ENCODE peak calls at places on chromosomes 6 and 20, in four cellular contexts. N is naive thymus-derived CD4-positive, alpha-beta T cell; G is endothelial cell of umbilical vein; U is astrocyte. E is an unnamed sample.

GRCh38 chr6:159609813-159610212 is 83.2 kb downstream of the SOD2 start:
- DNase-seq in U (no peak), N (no peak), G (no peak), E (peak; percentile 3)

GRCh38 chr6:131937703-131938631 is 13.2 kb downstream of the CCN2 start:
- DNase-seq in G (peak; percentile 8), N (no peak), U (peak; percentile 45), E (peak; percentile 63)

GRCh38 chr6:53979468-53980067 is 131.7 kb upstream of the MLIP start:
- DNase-seq in U (peak; percentile 15), N (peak; percentile 15), G (peak; percentile 64), E (no peak)

GRCh38 chr6:44166591-44167184 is 8.1 kb downstream of the CAPN11 start:
- DNase-seq in U (no peak), N (no peak), G (no peak), E (no peak)

GRCh38 chr6:19734519-19734918 is 102.7 kb upstream of the ID4 start:
- DNase-seq in U (peak; percentile 35), N (no peak), G (no peak), E (no peak)

GRCh38 chr6:63560806-63561672 is 11.2 kb upstream of the LOC128125822 start:
- DNase-seq in N (no peak), U (peak; percentile 38), G (no peak), E (peak; percentile 58)

GRCh38 chr6:79079425-79080130 is 1.5 kb upstream of the PHIP start:
- DNase-seq in G (peak; percentile 49), N (no peak), U (peak; percentile 27), E (peak; percentile 45)

GRCh38 chr6:7691675-7692452 is 34.0 kb upstream of the BMP6 start:
- DNase-seq in G (peak; percentile 69), N (no peak), U (peak; percentile 60), E (peak; percentile 71)

GRCh38 chr6:153150400-153150766 is 19.3 kb upstream of the RGS17 start:
- DNase-seq in U (no peak), G (no peak), N (no peak), E (no peak)

GRCh38 chr6:131946404-131946991 is 4.7 kb downstream of the CCN2 start:
- DNase-seq in N (no peak), G (no peak), U (peak; percentile 67), E (peak; percentile 68)

GRCh38 chr6:143234686-143235085 is 174.0 kb downstream of the AIG1 start:
- DNase-seq in U (no peak), G (no peak), N (no peak), E (no peak)

GRCh38 chr20:39025883-39026282 is 63.7 kb downstream of the DHX35 start:
- DNase-seq in N (no peak), G (no peak), U (no peak), E (no peak)

GRCh38 chr6:27095914-27096313 is 151.6 kb upstream of the PRSS16 start:
- DNase-seq in U (no peak), N (no peak), G (no peak), E (no peak)

GRCh38 chr6:28161410-28162079 is 19.9 kb downstream of the ZKSCAN8 start:
- DNase-seq in N (peak; percentile 85), G (peak; percentile 16), U (peak; percentile 33), E (peak; percentile 58)

GRCh38 chr6:120994573-120994967 is 339.7 kb downstream of the TBC1D32 start:
- DNase-seq in G (no peak), U (no peak), N (no peak), E (no peak)

GRCh38 chr6:66628917-66629316 is 921.9 kb upstream of the EYS start:
- DNase-seq in G (no peak), U (no peak), N (no peak), E (peak; percentile 49)

GRCh38 chr20:52847029-52847660 is 125.0 kb upstream of the TSHZ2 start:
- DNase-seq in U (no peak), N (no peak), G (no peak), E (peak; percentile 6)

GRCh38 chr6:35426074-35426473 is 26.1 kb upstream of the FANCE start:
- DNase-seq in U (no peak), N (no peak), G (peak; percentile 56), E (no peak)

GRCh38 chr6:102458990-102459389 is 1065.5 kb downstream of the GRIK2 start:
- DNase-seq in G (no peak), N (no peak), U (no peak), E (no peak)

GRCh38 chr20:50730765-50731054 is 670 bp upstream of the PARD6B start:
- DNase-seq in G (no peak), N (no peak), U (no peak), E (no peak)

GRCh38 chr20:50728486-50728980 is 2.8 kb upstream of the PARD6B start:
- DNase-seq in G (no peak), N (no peak), U (no peak), E (no peak)

GRCh38 chr20:50727792-50728485 is 3.4 kb upstream of the PARD6B start:
- DNase-seq in N (no peak), G (no peak), U (no peak), E (no peak)

GRCh38 chr20:50729925-50730764 is 1.2 kb upstream of the PARD6B start:
- DNase-seq in U (no peak), G (no peak), N (no peak), E (peak; percentile 33)

DNA sequence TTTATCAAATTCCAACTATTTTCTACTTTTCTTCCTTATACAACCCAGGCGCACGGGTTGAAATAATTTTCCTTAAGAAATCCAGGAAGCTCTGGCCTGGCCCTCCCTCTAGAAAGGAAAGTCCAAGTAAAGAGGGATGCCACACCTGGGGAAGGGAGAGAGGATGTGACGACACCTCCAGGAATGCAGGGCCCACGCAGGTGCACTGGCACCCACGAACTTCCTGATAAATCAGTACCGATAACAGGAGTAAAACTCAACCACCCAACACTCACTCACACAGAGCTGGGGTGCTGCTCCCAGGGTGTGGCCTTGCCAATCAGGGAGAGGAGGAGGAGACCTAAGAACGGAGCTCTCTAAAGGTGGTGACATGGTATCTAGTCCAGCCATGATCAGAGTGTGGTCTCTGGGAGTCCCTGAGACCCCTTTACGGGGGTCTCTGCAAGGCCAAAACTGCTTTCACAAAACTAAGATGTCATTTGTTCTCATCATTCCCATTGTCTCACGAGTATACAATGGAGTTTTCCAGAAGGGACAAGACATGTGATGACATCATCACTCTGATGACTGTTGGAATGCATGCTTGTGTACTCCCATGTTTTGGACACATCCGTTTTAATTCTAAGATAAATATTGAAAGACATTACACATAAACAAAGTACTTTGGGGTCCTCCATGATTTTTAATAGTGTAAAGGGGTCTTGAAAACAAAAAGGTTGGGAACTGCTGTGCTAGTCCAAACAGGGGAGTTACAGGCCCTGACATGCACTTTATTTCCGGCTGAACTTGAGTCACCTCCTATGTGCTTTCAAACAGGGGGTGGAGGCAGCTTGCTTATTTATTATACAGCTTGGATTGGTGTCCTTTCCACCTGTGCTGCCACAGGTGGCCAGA is 2.2 kb upstream of the PARD6B start:
- DNase-seq in U (no peak), G (no peak), N (no peak), E (no peak)
- H3K27ac ChIP-seq in U (no peak overlapping the region), G (no peak overlapping the region), N (no peak overlapping the region), E (no peak overlapping the region)

DNA sequence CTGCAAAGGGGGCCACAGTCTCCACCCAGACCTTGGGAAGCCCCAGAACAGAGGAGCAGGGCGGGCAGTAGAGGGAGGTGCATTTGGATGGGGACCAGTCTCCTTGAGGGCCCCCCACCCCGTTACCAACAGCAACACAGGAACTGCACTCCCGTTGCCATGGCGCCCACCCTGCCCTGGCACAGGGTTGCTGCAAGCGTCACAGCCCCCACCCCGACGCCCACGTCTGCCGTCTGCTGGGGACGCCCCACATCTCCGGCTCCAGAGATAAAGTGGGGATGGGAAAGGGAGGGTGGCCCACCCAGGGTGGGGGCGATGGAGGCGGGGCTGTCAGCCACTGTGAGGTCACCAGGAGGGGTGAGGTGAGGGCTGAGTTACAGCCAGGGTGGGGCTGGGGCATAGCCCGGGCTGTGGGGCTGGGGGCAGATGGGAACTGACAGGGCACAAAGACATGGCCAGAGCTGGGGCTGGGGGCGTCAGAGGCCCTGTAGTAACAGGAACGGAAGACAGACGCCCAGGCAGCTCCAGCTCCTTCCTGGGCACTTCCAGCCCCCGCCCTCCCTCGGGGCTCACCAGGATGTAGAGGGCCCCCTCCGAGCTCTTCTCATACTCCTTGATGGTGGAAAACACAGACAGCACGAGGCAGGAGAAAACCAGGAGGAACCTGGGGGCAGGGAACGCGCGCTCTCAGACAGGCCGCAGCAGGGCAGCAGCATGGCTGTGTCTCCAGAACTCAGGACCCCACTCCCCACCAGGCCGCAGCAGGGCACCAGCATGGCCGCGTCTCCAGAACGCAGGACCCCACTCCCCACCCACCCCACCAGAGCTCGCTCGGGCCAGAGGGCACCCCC is 26.1 kb downstream of the KCNQ2 start:
- DNase-seq in U (no peak), G (no peak), N (no peak), E (no peak)
- H3K27ac ChIP-seq in U (no peak overlapping the region), G (no peak overlapping the region), N (no peak overlapping the region), E (no peak overlapping the region)

GRCh38 chr6:96394727-96395126 is 126.9 kb upstream of the UFL1 start:
- DNase-seq in G (no peak), U (no peak), N (no peak), E (no peak)

DNA sequence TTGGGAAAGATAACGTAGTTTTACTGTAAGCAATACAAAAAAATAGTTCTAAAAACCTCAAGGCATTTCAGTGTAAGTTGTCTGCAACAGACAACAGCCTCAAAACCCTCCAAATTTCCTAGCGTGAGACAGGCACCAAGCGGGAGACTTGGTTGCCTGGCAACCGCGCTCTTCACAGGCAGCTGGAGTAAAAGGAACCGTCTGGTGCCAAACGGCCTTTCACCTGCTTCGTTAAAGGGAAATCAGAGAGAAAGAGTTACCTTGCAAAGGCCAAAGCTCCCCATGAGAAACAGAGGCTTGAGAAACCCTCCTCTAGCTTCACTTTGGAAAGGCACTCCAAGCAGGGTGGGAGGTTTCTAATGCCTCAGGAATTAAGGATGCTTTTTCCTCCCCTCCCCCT is 129.8 kb upstream of the UFL1 start:
- DNase-seq in G (no peak), U (peak; percentile 7), N (no peak), E (no peak)
- H3K27ac ChIP-seq in G (no peak overlapping the region), U (no peak overlapping the region), N (no peak overlapping the region), E (no peak overlapping the region)

GRCh38 chr20:53916173-53916512 is 154.3 kb downstream of the BCAS1 start:
- DNase-seq in U (no peak), G (no peak), N (no peak), E (no peak)
- H3K27ac ChIP-seq in U (peak overlapping the region; percentile 91), G (peak overlapping the region; percentile 82), N (peak overlapping the region; percentile 70), E (peak overlapping the region; percentile 77)